ENCODE peak calls at places on chromosomes 12 and 14, in seven cellular contexts. One of them, this sample, is unnamed.

GRCh38 chr12:101490286-101490920 is 15.3 kb downstream of the SPIC start:
- DNase-seq in IMR-90: no peak
- DNase-seq in CD8-positive, alpha-beta memory T cell: no peak
- DNase-seq in body of pancreas: peak; percentile 43
- DNase-seq in stomach: peak; percentile 50
- DNase-seq in CD8-positive, alpha-beta T cell: no peak
- DNase-seq in psoas muscle: no peak
- DNase-seq in this sample: no peak

GRCh38 chr12:89390802-89391673 is 38.7 kb upstream of the DUSP6 start:
- DNase-seq in CD8-positive, alpha-beta T cell: no peak
- DNase-seq in psoas muscle: no peak
- DNase-seq in body of pancreas: no peak
- DNase-seq in IMR-90: peak; percentile 90
- DNase-seq in CD8-positive, alpha-beta memory T cell: no peak
- DNase-seq in stomach: no peak
- DNase-seq in this sample: no peak

GRCh38 chr14:69298131-69299071 is 38.4 kb downstream of the GALNT16 start:
- DNase-seq in body of pancreas: no peak
- DNase-seq in CD8-positive, alpha-beta T cell: no peak
- DNase-seq in IMR-90: no peak
- DNase-seq in psoas muscle: no peak
- DNase-seq in stomach: no peak
- DNase-seq in CD8-positive, alpha-beta memory T cell: no peak
- DNase-seq in this sample: no peak

GRCh38 chr12:121217761-121218160 is 7.8 kb downstream of the P2RX4 start:
- DNase-seq in IMR-90: no peak
- DNase-seq in stomach: peak; percentile 75
- DNase-seq in body of pancreas: peak; percentile 57
- DNase-seq in CD8-positive, alpha-beta T cell: no peak
- DNase-seq in psoas muscle: no peak
- DNase-seq in CD8-positive, alpha-beta memory T cell: no peak
- DNase-seq in this sample: no peak

GRCh38 chr14:80388980-80389711 is 177.8 kb upstream of the DIO2 start:
- DNase-seq in psoas muscle: no peak
- DNase-seq in CD8-positive, alpha-beta T cell: no peak
- DNase-seq in IMR-90: peak; percentile 92
- DNase-seq in body of pancreas: no peak
- DNase-seq in CD8-positive, alpha-beta memory T cell: no peak
- DNase-seq in stomach: no peak
- DNase-seq in this sample: no peak

GRCh38 chr12:66085213-66085612 is 45.3 kb downstream of the LLPH start:
- DNase-seq in body of pancreas: no peak
- DNase-seq in CD8-positive, alpha-beta T cell: no peak
- DNase-seq in IMR-90: no peak
- DNase-seq in CD8-positive, alpha-beta memory T cell: no peak
- DNase-seq in stomach: no peak
- DNase-seq in psoas muscle: no peak
- DNase-seq in this sample: no peak

GRCh38 chr14:28344381-28344780 is 422.2 kb upstream of the FOXG1 start:
- DNase-seq in CD8-positive, alpha-beta T cell: no peak
- DNase-seq in body of pancreas: no peak
- DNase-seq in psoas muscle: no peak
- DNase-seq in CD8-positive, alpha-beta memory T cell: no peak
- DNase-seq in IMR-90: no peak
- DNase-seq in stomach: no peak
- DNase-seq in this sample: no peak

GRCh38 chr14:31568671-31569070 is 7.5 kb downstream of the NUBPL start:
- DNase-seq in CD8-positive, alpha-beta T cell: no peak
- DNase-seq in stomach: no peak
- DNase-seq in IMR-90: peak; percentile 61
- DNase-seq in CD8-positive, alpha-beta memory T cell: no peak
- DNase-seq in body of pancreas: no peak
- DNase-seq in psoas muscle: no peak
- DNase-seq in this sample: no peak

GRCh38 chr12:11958216-11959091 is 112.3 kb upstream of the BCL2L14 start:
- DNase-seq in stomach: no peak
- DNase-seq in psoas muscle: no peak
- DNase-seq in body of pancreas: no peak
- DNase-seq in CD8-positive, alpha-beta memory T cell: no peak
- DNase-seq in CD8-positive, alpha-beta T cell: peak; percentile 12
- DNase-seq in IMR-90: peak; percentile 95
- DNase-seq in this sample: no peak

DNA sequence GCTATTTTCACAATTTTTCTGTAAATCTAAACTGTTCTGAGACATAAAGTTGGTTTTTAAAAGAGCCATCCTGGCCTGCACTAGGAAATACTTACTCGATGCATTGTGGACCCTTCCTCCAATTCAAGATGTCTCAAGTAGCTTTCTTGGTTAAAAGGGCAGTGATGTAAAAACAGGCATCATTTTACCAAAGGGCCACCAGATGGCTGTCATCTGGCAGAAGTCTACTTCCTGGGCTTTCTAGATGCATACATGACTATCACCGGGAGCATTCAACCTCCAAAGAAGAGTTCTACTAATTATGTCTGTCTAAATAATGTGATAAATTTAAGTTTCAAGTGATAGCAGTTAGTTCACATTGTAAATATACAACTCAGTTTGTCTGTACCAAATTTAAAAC is 96.8 kb upstream of the FRMD6 start:
- DNase-seq in CD8-positive, alpha-beta memory T cell: no peak
- DNase-seq in IMR-90: peak; percentile 72
- DNase-seq in psoas muscle: no peak
- DNase-seq in CD8-positive, alpha-beta T cell: no peak
- DNase-seq in stomach: no peak
- DNase-seq in body of pancreas: no peak
- DNase-seq in this sample: no peak
- H3K36me3 ChIP-seq in CD8-positive, alpha-beta memory T cell: no peaks in the 10 kb centered on the region
- H3K36me3 ChIP-seq in IMR-90: no peaks in the 10 kb centered on the region
- H3K36me3 ChIP-seq in psoas muscle: no peaks in the 10 kb centered on the region
- H3K36me3 ChIP-seq in CD8-positive, alpha-beta T cell: no peaks in the 10 kb centered on the region
- H3K36me3 ChIP-seq in stomach: no peaks in the 10 kb centered on the region
- H3K36me3 ChIP-seq in body of pancreas: no peaks in the 10 kb centered on the region
- H3K36me3 ChIP-seq in this sample: no peaks in the 10 kb centered on the region

GRCh38 chr12:92140919-92141536 is 4.6 kb downstream of the BTG1 start:
- DNase-seq in psoas muscle: no peak
- DNase-seq in IMR-90: no peak
- DNase-seq in body of pancreas: no peak
- DNase-seq in CD8-positive, alpha-beta memory T cell: peak; percentile 32
- DNase-seq in CD8-positive, alpha-beta T cell: no peak
- DNase-seq in stomach: no peak
- DNase-seq in this sample: no peak

GRCh38 chr12:92138144-92138543 is 7.5 kb downstream of the BTG1 start:
- DNase-seq in psoas muscle: no peak
- DNase-seq in body of pancreas: no peak
- DNase-seq in CD8-positive, alpha-beta T cell: no peak
- DNase-seq in IMR-90: no peak
- DNase-seq in CD8-positive, alpha-beta memory T cell: no peak
- DNase-seq in stomach: no peak
- DNase-seq in this sample: no peak

GRCh38 chr12:92141585-92142244 is 3.9 kb downstream of the BTG1 start:
- DNase-seq in psoas muscle: no peak
- DNase-seq in IMR-90: no peak
- DNase-seq in body of pancreas: no peak
- DNase-seq in stomach: no peak
- DNase-seq in CD8-positive, alpha-beta memory T cell: peak; percentile 80
- DNase-seq in CD8-positive, alpha-beta T cell: no peak
- DNase-seq in this sample: no peak

GRCh38 chr12:92138626-92139025 is 7.0 kb downstream of the BTG1 start:
- DNase-seq in CD8-positive, alpha-beta memory T cell: no peak
- DNase-seq in CD8-positive, alpha-beta T cell: no peak
- DNase-seq in stomach: no peak
- DNase-seq in psoas muscle: no peak
- DNase-seq in body of pancreas: no peak
- DNase-seq in IMR-90: no peak
- DNase-seq in this sample: no peak

DNA sequence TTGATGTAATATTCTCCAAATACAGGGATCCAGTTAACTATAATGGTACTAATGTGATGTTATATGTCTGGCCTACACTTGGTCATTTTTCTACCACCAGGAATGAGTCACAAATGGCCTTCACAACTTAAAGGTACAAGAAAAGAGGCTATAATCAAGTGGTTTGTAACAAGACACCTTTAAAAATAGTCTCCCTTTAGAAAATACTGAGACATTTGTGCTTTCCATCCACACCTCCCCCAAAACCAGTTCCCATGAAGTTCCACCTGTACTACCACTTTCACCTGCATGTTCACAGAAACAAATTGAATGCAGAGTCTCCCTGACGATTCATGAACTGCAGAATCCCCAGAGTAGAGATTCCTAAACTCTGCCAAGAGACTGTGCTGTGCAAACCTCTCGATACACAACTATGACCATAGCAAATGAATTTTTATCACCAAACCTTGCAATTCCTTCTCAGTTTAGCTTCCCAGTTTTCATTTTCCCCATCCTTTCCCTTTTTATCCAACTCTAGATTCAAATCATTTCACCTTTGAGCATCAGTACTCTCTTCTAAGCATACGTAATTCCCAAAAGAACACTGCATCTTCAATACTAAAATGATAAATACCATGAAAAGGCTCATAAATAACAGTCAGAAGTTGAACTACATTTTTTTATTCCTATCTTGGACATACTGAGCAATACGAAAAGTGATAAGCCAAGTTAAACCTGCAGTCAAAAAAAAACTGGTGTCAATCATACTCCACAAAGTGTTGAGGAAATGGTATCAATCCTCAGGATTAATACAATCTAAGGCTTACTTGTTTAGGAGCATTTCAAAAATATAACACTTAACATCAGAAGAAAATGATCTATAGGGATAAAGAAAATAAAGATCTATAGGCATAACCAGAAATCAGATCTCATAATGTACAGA is 5.8 kb downstream of the BTG1 start:
- DNase-seq in psoas muscle: no peak
- DNase-seq in CD8-positive, alpha-beta T cell: no peak
- DNase-seq in IMR-90: peak; percentile 59
- DNase-seq in body of pancreas: no peak
- DNase-seq in stomach: no peak
- DNase-seq in CD8-positive, alpha-beta memory T cell: peak; percentile 26
- DNase-seq in this sample: no peak
- H3K36me3 ChIP-seq in psoas muscle: no peaks in the 10 kb centered on the region
- H3K36me3 ChIP-seq in CD8-positive, alpha-beta T cell: peaks cover 53% of the 10 kb centered on the region
- H3K36me3 ChIP-seq in IMR-90: peaks cover 28% of the 10 kb centered on the region
- H3K36me3 ChIP-seq in body of pancreas: peaks cover 2% of the 10 kb centered on the region
- H3K36me3 ChIP-seq in stomach: peaks cover 26% of the 10 kb centered on the region
- H3K36me3 ChIP-seq in CD8-positive, alpha-beta memory T cell: peaks cover 51% of the 10 kb centered on the region
- H3K36me3 ChIP-seq in this sample: peaks cover 4% of the 10 kb centered on the region

DNA sequence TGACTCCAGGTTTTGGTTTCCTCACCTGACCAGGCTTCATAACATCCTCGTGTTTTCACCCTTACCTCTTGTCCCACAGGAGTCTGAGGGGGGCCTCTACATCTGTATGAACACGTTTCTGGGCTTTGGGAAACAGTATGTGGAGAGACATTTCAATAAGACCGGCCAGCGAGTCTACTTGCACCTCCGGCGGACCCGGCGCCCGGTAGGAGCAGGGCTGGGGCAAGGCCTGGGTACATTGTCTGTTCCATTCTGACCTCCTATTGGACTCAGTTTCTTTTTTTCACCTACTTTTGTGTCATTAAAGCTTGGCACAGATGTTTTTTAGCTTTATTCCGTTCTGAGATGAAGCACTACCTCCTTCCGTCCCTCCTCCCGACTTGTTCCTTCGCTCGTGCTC is 3.4 kb downstream of the USP5 start:
- DNase-seq in psoas muscle: no peak
- DNase-seq in IMR-90: no peak
- DNase-seq in stomach: no peak
- DNase-seq in body of pancreas: no peak
- DNase-seq in CD8-positive, alpha-beta T cell: no peak
- DNase-seq in CD8-positive, alpha-beta memory T cell: no peak
- DNase-seq in this sample: no peak
- H3K36me3 ChIP-seq in psoas muscle: peaks cover 12% of the 10 kb centered on the region
- H3K36me3 ChIP-seq in IMR-90: peaks cover 46% of the 10 kb centered on the region
- H3K36me3 ChIP-seq in stomach: peaks cover 53% of the 10 kb centered on the region
- H3K36me3 ChIP-seq in body of pancreas: peaks cover 18% of the 10 kb centered on the region
- H3K36me3 ChIP-seq in CD8-positive, alpha-beta T cell: peaks cover 42% of the 10 kb centered on the region
- H3K36me3 ChIP-seq in CD8-positive, alpha-beta memory T cell: peaks cover 41% of the 10 kb centered on the region
- H3K36me3 ChIP-seq in this sample: peaks cover 35% of the 10 kb centered on the region

GRCh38 chr14:85426068-85426935 is 103.6 kb upstream of the FLRT2 start:
- DNase-seq in body of pancreas: no peak
- DNase-seq in IMR-90: no peak
- DNase-seq in CD8-positive, alpha-beta T cell: no peak
- DNase-seq in psoas muscle: no peak
- DNase-seq in stomach: no peak
- DNase-seq in CD8-positive, alpha-beta memory T cell: no peak
- DNase-seq in this sample: no peak

GRCh38 chr14:85423889-85424288 is 106.1 kb upstream of the FLRT2 start:
- DNase-seq in CD8-positive, alpha-beta T cell: no peak
- DNase-seq in CD8-positive, alpha-beta memory T cell: no peak
- DNase-seq in IMR-90: no peak
- DNase-seq in body of pancreas: no peak
- DNase-seq in stomach: no peak
- DNase-seq in psoas muscle: no peak
- DNase-seq in this sample: no peak

GRCh38 chr14:85428926-85429325 is 101.0 kb upstream of the FLRT2 start:
- DNase-seq in IMR-90: peak; percentile 43
- DNase-seq in stomach: no peak
- DNase-seq in CD8-positive, alpha-beta memory T cell: no peak
- DNase-seq in body of pancreas: no peak
- DNase-seq in psoas muscle: no peak
- DNase-seq in CD8-positive, alpha-beta T cell: no peak
- DNase-seq in this sample: no peak

GRCh38 chr14:85421166-85421877 is 108.6 kb upstream of the FLRT2 start:
- DNase-seq in psoas muscle: no peak
- DNase-seq in stomach: no peak
- DNase-seq in IMR-90: peak; percentile 83
- DNase-seq in body of pancreas: no peak
- DNase-seq in CD8-positive, alpha-beta T cell: no peak
- DNase-seq in CD8-positive, alpha-beta memory T cell: no peak
- DNase-seq in this sample: no peak

GRCh38 chr14:85425507-85425906 is 104.4 kb upstream of the FLRT2 start:
- DNase-seq in IMR-90: no peak
- DNase-seq in psoas muscle: no peak
- DNase-seq in CD8-positive, alpha-beta memory T cell: no peak
- DNase-seq in body of pancreas: no peak
- DNase-seq in stomach: no peak
- DNase-seq in CD8-positive, alpha-beta T cell: no peak
- DNase-seq in this sample: no peak
- H3K36me3 ChIP-seq in IMR-90: no peaks in the 10 kb centered on the region
- H3K36me3 ChIP-seq in psoas muscle: no peaks in the 10 kb centered on the region
- H3K36me3 ChIP-seq in CD8-positive, alpha-beta memory T cell: no peaks in the 10 kb centered on the region
- H3K36me3 ChIP-seq in body of pancreas: no peaks in the 10 kb centered on the region
- H3K36me3 ChIP-seq in stomach: no peaks in the 10 kb centered on the region
- H3K36me3 ChIP-seq in CD8-positive, alpha-beta T cell: no peaks in the 10 kb centered on the region
- H3K36me3 ChIP-seq in this sample: no peaks in the 10 kb centered on the region

DNA sequence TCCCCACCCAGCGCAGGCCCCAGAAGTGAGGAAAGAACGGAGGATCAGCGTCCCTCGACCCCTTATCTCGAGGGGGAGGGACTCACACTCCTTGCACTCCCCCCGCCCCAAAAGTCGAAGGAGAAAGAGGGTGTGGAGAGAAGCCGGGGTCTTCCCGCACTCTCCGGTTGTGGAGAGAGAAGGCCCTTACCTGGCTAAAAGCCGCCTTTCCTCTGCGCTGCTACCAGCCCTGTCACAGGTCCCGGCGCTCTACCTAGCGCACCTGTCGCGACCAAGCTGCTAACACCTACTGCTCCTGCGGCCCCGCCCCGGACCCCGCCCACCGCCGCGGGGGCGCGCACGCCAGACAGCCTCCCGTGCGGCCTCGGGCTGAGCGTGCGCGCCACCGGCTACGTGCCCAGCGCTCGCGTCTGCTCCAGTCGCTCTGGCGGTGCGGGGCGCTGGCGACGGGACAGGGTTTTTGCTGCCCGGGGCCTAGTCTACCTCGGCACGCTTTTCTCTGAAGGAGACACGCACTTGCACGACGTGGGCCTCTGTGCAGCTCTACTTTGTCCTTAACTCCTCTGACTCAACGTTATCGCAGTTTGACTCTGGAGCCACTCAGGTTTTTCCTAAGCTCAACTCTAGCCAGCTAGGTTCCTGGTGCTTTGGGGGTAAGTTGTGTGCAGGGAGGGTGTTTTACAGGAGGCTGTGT is at the start of gene LIMA1:
- DNase-seq in body of pancreas: peak; percentile 95
- DNase-seq in CD8-positive, alpha-beta T cell: peak; percentile 89
- DNase-seq in psoas muscle: peak; percentile 95
- DNase-seq in stomach: peak; percentile 97
- DNase-seq in IMR-90: peak; percentile 75
- DNase-seq in CD8-positive, alpha-beta memory T cell: peak; percentile 94
- DNase-seq in this sample: peak; percentile 92
- H3K36me3 ChIP-seq in body of pancreas: no peaks in the 10 kb centered on the region
- H3K36me3 ChIP-seq in CD8-positive, alpha-beta T cell: no peaks in the 10 kb centered on the region
- H3K36me3 ChIP-seq in psoas muscle: no peaks in the 10 kb centered on the region
- H3K36me3 ChIP-seq in stomach: no peaks in the 10 kb centered on the region
- H3K36me3 ChIP-seq in IMR-90: no peaks in the 10 kb centered on the region
- H3K36me3 ChIP-seq in CD8-positive, alpha-beta memory T cell: no peaks in the 10 kb centered on the region
- H3K36me3 ChIP-seq in this sample: no peaks in the 10 kb centered on the region